ENCODE peak calls at places on chromosomes 13 and 19, in nine cellular contexts. W is aorta, O is WTC11, M is body of pancreas, T is KG1, C is NCI-H774, S is M059J, J is Daoy, H is NCI-H510A treated with DMSO at 0.1 percent for 48 hours. A is an unnamed sample.

GRCh38 chr19:47595937-47596336 is 13.0 kb upstream of the BICRA start:
- DNase-seq in W (no peak), O (no peak), M (no peak), T (no peak), C (no peak), S (peak), J (peak), H (no peak), A (no peak)

GRCh38 chr19:6753178-6754031 is 13.8 kb downstream of the SH2D3A start:
- DNase-seq in W (peak), O (peak), M (peak), T (no peak), C (no peak), S (peak), J (peak), H (no peak), A (no peak)

GRCh38 chr19:48989701-48990291 is 3.3 kb downstream of the GYS1 start:
- DNase-seq in W (no peak), O (no peak), M (no peak), T (no peak), C (no peak), S (no peak), J (no peak), H (no peak), A (no peak)

GRCh38 chr19:8575467-8575997 is 1.7 kb downstream of the MYO1F start:
- DNase-seq in W (no peak), O (no peak), M (no peak), T (no peak), C (no peak), S (peak), J (peak), H (no peak), A (no peak)

GRCh38 chr13:67736646-67737420 is 506.7 kb upstream of the PCDH9 start:
- DNase-seq in W (no peak), O (peak), M (peak), T (no peak), C (no peak), S (no peak), J (no peak), H (no peak), A (peak)

GRCh38 chr13:93309886-93310520 is 83.4 kb downstream of the GPC6 start:
- DNase-seq in W (no peak), O (no peak), M (no peak), T (no peak), C (peak), S (peak), J (no peak), H (no peak), A (peak)

GRCh38 chr19:39645800-39646411 is 9.8 kb upstream of the LGALS16 start:
- DNase-seq in W (no peak), O (peak), M (no peak), T (no peak), C (no peak), S (peak), J (no peak), H (no peak), A (no peak)

GRCh38 chr13:33213797-33214196 is 71.8 kb downstream of the STARD13 start:
- DNase-seq in W (no peak), O (no peak), M (no peak), T (no peak), C (no peak), S (no peak), J (no peak), H (no peak), A (no peak)

GRCh38 chr13:32212420-32212819 is 102.7 kb downstream of the ZAR1L start:
- DNase-seq in W (no peak), O (no peak), M (no peak), T (no peak), C (no peak), S (peak), J (peak), H (no peak), A (no peak)

GRCh38 chr19:35992902-35993765 is 1.9 kb upstream of the SDHAF1 start:
- DNase-seq in W (no peak), O (no peak), M (no peak), T (no peak), C (no peak), S (no peak), J (no peak), H (no peak), A (no peak)

GRCh38 chr19:49564616-49565045 is 15.7 kb downstream of the NOSIP start:
- DNase-seq in W (no peak), O (no peak), M (no peak), T (no peak), C (no peak), S (no peak), J (no peak), H (no peak), A (no peak)

GRCh38 chr13:49098198-49098597 is 121.9 kb upstream of the MLNR start:
- DNase-seq in W (no peak), O (no peak), M (no peak), T (no peak), C (no peak), S (peak), J (peak), H (no peak), A (no peak)

GRCh38 chr19:23817519-23817918 is 58.8 kb upstream of the ZNF681 start:
- DNase-seq in W (no peak), O (peak), M (peak), T (no peak), C (no peak), S (peak), J (peak), H (peak), A (peak)

GRCh38 chr13:111213964-111214726 is 99.0 kb downstream of the ARHGEF7 start:
- DNase-seq in W (no peak), O (no peak), M (no peak), T (no peak), C (no peak), S (no peak), J (no peak), H (peak), A (no peak)

GRCh38 chr13:21673592-21674270 is 2.9 kb downstream of the FGF9 start:
- DNase-seq in W (no peak), O (peak), M (peak), T (peak), C (peak), S (no peak), J (peak), H (peak), A (peak)

GRCh38 chr13:32639502-32640105 is 53.4 kb downstream of the PDS5B start:
- DNase-seq in W (no peak), O (peak), M (peak), T (peak), C (no peak), S (peak), J (peak), H (peak), A (peak)

GRCh38 chr19:10517760-10518443 is 655 bp upstream of the S1PR5 start:
- DNase-seq in W (no peak), O (peak), M (peak), T (no peak), C (no peak), S (peak), J (peak), H (peak), A (peak)

GRCh38 chr19:46975918-46976782 is 43.5 kb upstream of the NPAS1 start:
- DNase-seq in W (peak), O (peak), M (peak), T (no peak), C (no peak), S (peak), J (peak), H (no peak), A (no peak)

GRCh38 chr19:38013913-38014575 is 107.0 kb downstream of the SIPA1L3 start:
- DNase-seq in W (no peak), O (no peak), M (no peak), T (no peak), C (no peak), S (no peak), J (no peak), H (no peak), A (no peak)

GRCh38 chr13:93244141-93244917 is 17.7 kb downstream of the GPC6 start:
- DNase-seq in W (peak), O (no peak), M (no peak), T (no peak), C (no peak), S (peak), J (peak), H (no peak), A (no peak)

A was measured in NCI-H146.